ENCODE peak calls at places on chromosomes 1 and 21, in six cellular contexts. Y is psoas muscle, A is tibial artery, Z is H9, D is left ventricle myocardium inferior, H is mucosa of descending colon. C is an unnamed sample.

GRCh38 chr21:32572574-32573420 is 12.5 kb downstream of the TCP10L start:
- DNase-seq in Y (no peak), A (no peak), Z (no peak), D (no peak), H (peak), C (no peak)

GRCh38 chr1:246355421-246356230 is 151.5 kb downstream of the SMYD3 start:
- DNase-seq in Y (no peak), A (no peak), Z (peak), D (no peak), H (no peak), C (no peak)

GRCh38 chr1:152043870-152044269 is 7.1 kb upstream of the S100A11 start:
- DNase-seq in Y (no peak), A (no peak), Z (peak), D (no peak), H (no peak), C (no peak)

GRCh38 chr1:165215676-165216075 is 140.8 kb downstream of the LMX1A start:
- DNase-seq in Y (no peak), A (no peak), Z (no peak), D (no peak), H (no peak), C (no peak)

GRCh38 chr1:243596441-243597183 is 253.4 kb downstream of the AKT3 start:
- DNase-seq in Y (no peak), A (no peak), Z (no peak), D (no peak), H (peak), C (no peak)

GRCh38 chr1:216958569-216958968 is 235.3 kb upstream of the ESRRG start:
- DNase-seq in Y (no peak), A (no peak), Z (no peak), D (no peak), H (no peak), C (no peak)

GRCh38 chr1:39229504-39229903 is 25.0 kb downstream of the MACF1 start:
- DNase-seq in Y (no peak), A (no peak), Z (no peak), D (no peak), H (no peak), C (no peak)

GRCh38 chr21:27190601-27191000 is 223.7 kb upstream of the ADAMTS5 start:
- DNase-seq in Y (no peak), A (no peak), Z (no peak), D (no peak), H (no peak), C (no peak)

GRCh38 chr1:30569384-30569783 is 154.0 kb downstream of the MATN1 start:
- DNase-seq in Y (no peak), A (no peak), Z (no peak), D (no peak), H (no peak), C (no peak)

GRCh38 chr1:100629391-100629790 is 90.2 kb upstream of the VCAM1 start:
- DNase-seq in Y (no peak), A (no peak), Z (no peak), D (no peak), H (no peak), C (no peak)

GRCh38 chr1:115593365-115594259 is 48.2 kb upstream of the VANGL1 start:
- DNase-seq in Y (no peak), A (no peak), Z (no peak), D (no peak), H (no peak), C (no peak)

GRCh38 chr21:39453571-39454179 is 1.9 kb downstream of the SH3BGR start:
- DNase-seq in Y (no peak), A (no peak), Z (no peak), D (no peak), H (no peak), C (no peak)

DNA sequence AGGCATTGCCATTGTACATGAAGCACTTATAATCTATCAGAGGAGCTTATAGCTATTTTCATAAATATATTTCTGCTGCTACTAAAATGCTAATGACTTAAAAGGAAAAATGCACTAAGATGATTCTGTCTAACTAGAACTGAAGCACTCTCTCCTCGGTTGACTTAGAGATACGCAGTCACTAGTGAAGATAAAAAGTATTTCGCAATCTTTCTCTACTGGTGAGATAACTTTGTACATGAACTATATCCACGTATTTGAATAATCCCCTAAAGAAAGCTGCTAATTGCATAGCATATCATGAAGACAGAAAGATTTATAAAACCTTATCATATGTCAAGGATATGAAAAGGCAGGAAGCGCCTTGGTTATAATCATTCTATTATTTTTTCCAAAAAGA is 658.1 kb upstream of the PRMT6 start:
- DNase-seq in Y (no peak), A (no peak), Z (no peak), D (no peak), H (no peak), C (no peak)
- TF ChIP-seq CTCF in Y (no peak), A (no peak), Z (no peak), D (no peak), H (no peak), C (no peak)

GRCh38 chr1:52356818-52357355 is 9.1 kb downstream of the CC2D1B start:
- DNase-seq in Y (no peak), A (no peak), Z (no peak), D (no peak), H (no peak), C (no peak)

GRCh38 chr1:52348704-52349301 is 17.2 kb downstream of the CC2D1B start:
- DNase-seq in Y (no peak), A (no peak), Z (peak), D (no peak), H (no peak), C (no peak)

GRCh38 chr1:52355847-52356505 is 10.0 kb downstream of the CC2D1B start:
- DNase-seq in Y (no peak), A (no peak), Z (no peak), D (no peak), H (no peak), C (no peak)

GRCh38 chr1:52355436-52355835 is 10.6 kb downstream of the CC2D1B start:
- DNase-seq in Y (no peak), A (no peak), Z (no peak), D (no peak), H (no peak), C (no peak)

GRCh38 chr1:52352690-52353089 is 13.3 kb downstream of the CC2D1B start:
- DNase-seq in Y (no peak), A (no peak), Z (no peak), D (no peak), H (no peak), C (no peak)
- TF ChIP-seq CTCF in Y (no peak), A (no peak), Z (no peak), D (no peak), H (no peak), C (no peak)

GRCh38 chr1:203628185-203628996 is 1.8 kb downstream of the ATP2B4 start:
- DNase-seq in Y (peak), A (peak), Z (peak), D (peak), H (peak), C (peak)
- TF ChIP-seq CTCF in Y (no peak), A (peak), Z (peak), D (peak), H (no peak), C (no peak)

GRCh38 chr1:156052862-156053769 is 482 bp downstream of the UBQLN4 start:
- DNase-seq in Y (peak), A (peak), Z (peak), D (peak), H (peak), C (peak)
- TF ChIP-seq CTCF in Y (no peak), A (no peak), Z (peak), D (peak), H (no peak), C (peak)

C was measured in right lobe of liver.